ENCODE peak calls at places on chromosomes 11 and 22, in seven cellular contexts. B is upper lobe of right lung; D is AG09309; K is activated T-cell treated with anti-CD3 and anti-CD28 coated beads for 1 hour; P is SJSA1; U is SW 1271; L is activated CD8-positive, alpha-beta memory T cell treated with anti-CD3 and anti-CD28 coated beads for 1 hour. V is an unnamed sample.

GRCh38 chr11:74870485-74870884 is 78.4 kb downstream of the XRRA1 start:
- DNase-seq in K (no peak), B (no peak), P (no peak), U (peak), L (no peak), D (no peak), V (no peak)

GRCh38 chr11:116793476-116794096 is 1.9 kb upstream of the APOA5 start:
- DNase-seq in B (no peak), D (no peak), U (peak), L (no peak), P (no peak), K (no peak), V (no peak)

GRCh38 chr22:46442217-46442853 is 95.1 kb downstream of the CELSR1 start:
- DNase-seq in L (no peak), U (no peak), B (no peak), P (no peak), K (no peak), D (no peak), V (no peak)

GRCh38 chr22:46770726-46771125 is 8.3 kb downstream of the TBC1D22A start:
- DNase-seq in B (no peak), K (no peak), U (no peak), D (no peak), P (no peak), L (no peak), V (no peak)

GRCh38 chr11:209275-210121 is 2.0 kb downstream of the RIC8A start:
- DNase-seq in B (peak), D (no peak), L (no peak), P (peak), U (no peak), K (no peak), V (no peak)

GRCh38 chr11:78177216-78177615 is 11.2 kb downstream of the KCTD21 start:
- DNase-seq in B (no peak), D (no peak), P (no peak), K (no peak), L (no peak), U (no peak), V (no peak)

GRCh38 chr11:67033661-67034166 is 10.8 kb downstream of the SYT12 start:
- DNase-seq in B (no peak), U (no peak), P (peak), K (no peak), L (no peak), D (peak), V (peak)

GRCh38 chr11:107666911-107667568 is 44.8 kb downstream of the SLN start:
- DNase-seq in L (no peak), D (no peak), K (no peak), B (no peak), P (no peak), U (no peak), V (no peak)

GRCh38 chr11:69636870-69637600 is 3.9 kb upstream of the CCND1 start:
- DNase-seq in K (no peak), P (no peak), B (peak), U (no peak), D (no peak), L (no peak), V (no peak)